ENCODE peak calls at places on chromosomes 7 and 10, in ten cellular contexts. One of them, this sample, is unnamed.

GRCh38 chr7:55019691-55020480 is 1.1 kb downstream of the EGFR start:
- DNase-seq in Karpas-422: no peak
- DNase-seq in small intestine: peak; percentile 47
- DNase-seq in GM23248: peak; percentile 61
- DNase-seq in hepatocyte: peak; percentile 59
- DNase-seq in brain microvascular endothelial cell: no peak
- DNase-seq in colonic mucosa: peak; percentile 54
- DNase-seq in vagina: no peak
- DNase-seq in suprapubic skin: no peak
- DNase-seq in ovary: peak; percentile 50
- DNase-seq in this sample: no peak

GRCh38 chr10:93160829-93161228 is 87.1 kb downstream of the CYP26A1 start:
- DNase-seq in hepatocyte: no peak
- DNase-seq in suprapubic skin: peak; percentile 77
- DNase-seq in small intestine: no peak
- DNase-seq in brain microvascular endothelial cell: peak; percentile 73
- DNase-seq in Karpas-422: no peak
- DNase-seq in colonic mucosa: no peak
- DNase-seq in GM23248: peak; percentile 99
- DNase-seq in ovary: no peak
- DNase-seq in vagina: no peak
- DNase-seq in this sample: peak; percentile 68

GRCh38 chr7:92963599-92963998 is 127.2 kb upstream of the CDK6 start:
- DNase-seq in hepatocyte: no peak
- DNase-seq in colonic mucosa: no peak
- DNase-seq in Karpas-422: no peak
- DNase-seq in ovary: no peak
- DNase-seq in small intestine: peak; percentile 29
- DNase-seq in GM23248: no peak
- DNase-seq in suprapubic skin: no peak
- DNase-seq in vagina: no peak
- DNase-seq in brain microvascular endothelial cell: no peak
- DNase-seq in this sample: no peak

GRCh38 chr10:63758080-63758479 is 236.9 kb downstream of the REEP3 start:
- DNase-seq in Karpas-422: no peak
- DNase-seq in hepatocyte: no peak
- DNase-seq in vagina: no peak
- DNase-seq in ovary: no peak
- DNase-seq in colonic mucosa: no peak
- DNase-seq in suprapubic skin: no peak
- DNase-seq in small intestine: no peak
- DNase-seq in brain microvascular endothelial cell: peak; percentile 88
- DNase-seq in GM23248: peak; percentile 25
- DNase-seq in this sample: no peak

GRCh38 chr7:104137971-104138370 is 69.8 kb downstream of the ORC5 start:
- DNase-seq in ovary: no peak
- DNase-seq in Karpas-422: no peak
- DNase-seq in colonic mucosa: no peak
- DNase-seq in brain microvascular endothelial cell: peak; percentile 60
- DNase-seq in GM23248: peak; percentile 62
- DNase-seq in suprapubic skin: no peak
- DNase-seq in hepatocyte: no peak
- DNase-seq in vagina: no peak
- DNase-seq in small intestine: no peak
- DNase-seq in this sample: no peak

GRCh38 chr7:140403878-140404564 is at the start of gene RAB19:
- DNase-seq in suprapubic skin: no peak
- DNase-seq in vagina: no peak
- DNase-seq in hepatocyte: peak; percentile 72
- DNase-seq in small intestine: peak; percentile 90
- DNase-seq in ovary: no peak
- DNase-seq in brain microvascular endothelial cell: no peak
- DNase-seq in Karpas-422: no peak
- DNase-seq in GM23248: no peak
- DNase-seq in colonic mucosa: peak; percentile 79
- DNase-seq in this sample: no peak

GRCh38 chr7:155550916-155551315 is 4.6 kb upstream of the CNPY1 start:
- DNase-seq in colonic mucosa: no peak
- DNase-seq in suprapubic skin: no peak
- DNase-seq in brain microvascular endothelial cell: no peak
- DNase-seq in GM23248: no peak
- DNase-seq in small intestine: no peak
- DNase-seq in hepatocyte: no peak
- DNase-seq in vagina: no peak
- DNase-seq in Karpas-422: no peak
- DNase-seq in ovary: no peak
- DNase-seq in this sample: no peak

GRCh38 chr7:257647-257992 is 32.4 kb upstream of the FOXL3 start:
- DNase-seq in vagina: no peak
- DNase-seq in brain microvascular endothelial cell: no peak
- DNase-seq in small intestine: no peak
- DNase-seq in ovary: no peak
- DNase-seq in Karpas-422: no peak
- DNase-seq in suprapubic skin: no peak
- DNase-seq in hepatocyte: no peak
- DNase-seq in colonic mucosa: no peak
- DNase-seq in GM23248: no peak
- DNase-seq in this sample: no peak

GRCh38 chr7:12570529-12571461 is at the start of gene SCIN:
- DNase-seq in suprapubic skin: no peak
- DNase-seq in colonic mucosa: peak; percentile 85
- DNase-seq in small intestine: peak; percentile 90
- DNase-seq in ovary: no peak
- DNase-seq in vagina: no peak
- DNase-seq in GM23248: peak; percentile 71
- DNase-seq in hepatocyte: peak; percentile 59
- DNase-seq in Karpas-422: no peak
- DNase-seq in brain microvascular endothelial cell: peak; percentile 25
- DNase-seq in this sample: peak; percentile 25

GRCh38 chr10:62050941-62051433 is 149.5 kb downstream of the ARID5B start:
- DNase-seq in hepatocyte: peak; percentile 67
- DNase-seq in colonic mucosa: no peak
- DNase-seq in vagina: no peak
- DNase-seq in ovary: peak; percentile 60
- DNase-seq in brain microvascular endothelial cell: peak; percentile 96
- DNase-seq in GM23248: peak; percentile 96
- DNase-seq in suprapubic skin: peak; percentile 88
- DNase-seq in Karpas-422: no peak
- DNase-seq in small intestine: no peak
- DNase-seq in this sample: no peak

GRCh38 chr10:51389415-51390342 is 309.7 kb downstream of the CSTF2T start:
- DNase-seq in colonic mucosa: peak; percentile 79
- DNase-seq in suprapubic skin: no peak
- DNase-seq in Karpas-422: peak; percentile 78
- DNase-seq in GM23248: peak; percentile 95
- DNase-seq in vagina: no peak
- DNase-seq in brain microvascular endothelial cell: peak; percentile 91
- DNase-seq in hepatocyte: peak; percentile 43
- DNase-seq in small intestine: peak; percentile 91
- DNase-seq in ovary: peak; percentile 50
- DNase-seq in this sample: no peak

GRCh38 chr7:105776068-105776790 is 100.2 kb downstream of the ATXN7L1 start:
- DNase-seq in colonic mucosa: peak; percentile 32
- DNase-seq in vagina: no peak
- DNase-seq in brain microvascular endothelial cell: peak; percentile 99
- DNase-seq in small intestine: no peak
- DNase-seq in Karpas-422: no peak
- DNase-seq in ovary: peak; percentile 84
- DNase-seq in GM23248: peak; percentile 100
- DNase-seq in suprapubic skin: no peak
- DNase-seq in hepatocyte: peak; percentile 54
- DNase-seq in this sample: peak; percentile 76

GRCh38 chr7:98288064-98288823 is 6.8 kb downstream of the BRI3 start:
- DNase-seq in hepatocyte: no peak
- DNase-seq in GM23248: peak; percentile 7
- DNase-seq in vagina: no peak
- DNase-seq in suprapubic skin: no peak
- DNase-seq in brain microvascular endothelial cell: no peak
- DNase-seq in colonic mucosa: no peak
- DNase-seq in Karpas-422: no peak
- DNase-seq in ovary: no peak
- DNase-seq in small intestine: no peak
- DNase-seq in this sample: no peak

GRCh38 chr10:52334595-52334994 is 20.5 kb downstream of the DKK1 start:
- DNase-seq in suprapubic skin: no peak
- DNase-seq in ovary: no peak
- DNase-seq in Karpas-422: no peak
- DNase-seq in small intestine: no peak
- DNase-seq in GM23248: peak; percentile 24
- DNase-seq in colonic mucosa: no peak
- DNase-seq in vagina: no peak
- DNase-seq in hepatocyte: no peak
- DNase-seq in brain microvascular endothelial cell: no peak
- DNase-seq in this sample: no peak

GRCh38 chr10:69652857-69653199 is 22.8 kb downstream of the FAM241B start:
- DNase-seq in vagina: no peak
- DNase-seq in colonic mucosa: no peak
- DNase-seq in brain microvascular endothelial cell: no peak
- DNase-seq in ovary: no peak
- DNase-seq in GM23248: no peak
- DNase-seq in small intestine: no peak
- DNase-seq in suprapubic skin: no peak
- DNase-seq in hepatocyte: no peak
- DNase-seq in Karpas-422: no peak
- DNase-seq in this sample: no peak

GRCh38 chr7:149743481-149743880 is 29.9 kb downstream of the ZNF467 start:
- DNase-seq in Karpas-422: no peak
- DNase-seq in hepatocyte: no peak
- DNase-seq in brain microvascular endothelial cell: no peak
- DNase-seq in small intestine: no peak
- DNase-seq in ovary: no peak
- DNase-seq in vagina: no peak
- DNase-seq in suprapubic skin: no peak
- DNase-seq in colonic mucosa: no peak
- DNase-seq in GM23248: no peak
- DNase-seq in this sample: no peak
- H3K27ac ChIP-seq in Karpas-422: no peak overlapping the region
- H3K27ac ChIP-seq in hepatocyte: no peak overlapping the region
- H3K27ac ChIP-seq in brain microvascular endothelial cell: no peak overlapping the region
- H3K27ac ChIP-seq in small intestine: no peak overlapping the region
- H3K27ac ChIP-seq in ovary: no peak overlapping the region
- H3K27ac ChIP-seq in vagina: no peak overlapping the region
- H3K27ac ChIP-seq in suprapubic skin: no peak overlapping the region
- H3K27ac ChIP-seq in colonic mucosa: no peak overlapping the region
- H3K27ac ChIP-seq in GM23248: no peak overlapping the region
- H3K27ac ChIP-seq in this sample: no peak overlapping the region

DNA sequence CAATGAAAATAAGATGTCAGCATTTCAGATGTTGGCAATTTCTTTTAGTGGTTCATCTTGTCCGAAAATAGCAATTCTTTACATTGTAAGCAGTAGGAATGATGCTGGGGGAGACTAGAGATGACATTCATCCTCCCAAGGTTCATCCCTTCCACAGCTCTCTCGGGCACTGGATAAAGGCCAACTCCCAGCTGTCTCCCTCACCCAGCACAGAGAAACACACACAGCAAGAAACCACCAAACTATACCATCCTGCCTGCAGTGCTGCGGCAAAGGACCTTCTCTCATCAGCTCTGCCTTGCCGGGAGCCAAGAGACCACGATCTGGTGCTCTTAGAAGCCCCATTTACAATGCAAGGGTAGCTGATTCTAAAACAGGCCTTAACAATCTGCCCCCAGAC is 5.0 kb downstream of the FGFR2 start:
- DNase-seq in vagina: no peak
- DNase-seq in small intestine: no peak
- DNase-seq in GM23248: no peak
- DNase-seq in hepatocyte: no peak
- DNase-seq in colonic mucosa: no peak
- DNase-seq in brain microvascular endothelial cell: no peak
- DNase-seq in Karpas-422: no peak
- DNase-seq in suprapubic skin: no peak
- DNase-seq in ovary: no peak
- DNase-seq in this sample: no peak
- H3K4me3 ChIP-seq in vagina: no peak overlapping the region
- H3K4me3 ChIP-seq in small intestine: no peak overlapping the region
- H3K4me3 ChIP-seq in GM23248: no peak overlapping the region
- H3K4me3 ChIP-seq in hepatocyte: no peak overlapping the region
- H3K4me3 ChIP-seq in colonic mucosa: no peak overlapping the region
- H3K4me3 ChIP-seq in brain microvascular endothelial cell: no peak overlapping the region
- H3K4me3 ChIP-seq in Karpas-422: no peak overlapping the region
- H3K4me3 ChIP-seq in suprapubic skin: peak overlapping the region; percentile 22
- H3K4me3 ChIP-seq in ovary: no peak overlapping the region
- H3K4me3 ChIP-seq in this sample: no peak overlapping the region

GRCh38 chr7:43701929-43702328 is 27.4 kb downstream of the COA1 start:
- DNase-seq in vagina: no peak
- DNase-seq in brain microvascular endothelial cell: no peak
- DNase-seq in suprapubic skin: no peak
- DNase-seq in GM23248: no peak
- DNase-seq in hepatocyte: no peak
- DNase-seq in Karpas-422: no peak
- DNase-seq in small intestine: no peak
- DNase-seq in colonic mucosa: no peak
- DNase-seq in ovary: no peak
- DNase-seq in this sample: no peak

GRCh38 chr7:43701502-43701859 is 27.8 kb downstream of the COA1 start:
- DNase-seq in suprapubic skin: no peak
- DNase-seq in colonic mucosa: no peak
- DNase-seq in ovary: no peak
- DNase-seq in small intestine: no peak
- DNase-seq in GM23248: peak; percentile 45
- DNase-seq in brain microvascular endothelial cell: no peak
- DNase-seq in Karpas-422: no peak
- DNase-seq in hepatocyte: no peak
- DNase-seq in vagina: no peak
- DNase-seq in this sample: no peak

GRCh38 chr7:43702974-43703373 is 26.3 kb downstream of the COA1 start:
- DNase-seq in colonic mucosa: no peak
- DNase-seq in suprapubic skin: no peak
- DNase-seq in hepatocyte: no peak
- DNase-seq in GM23248: no peak
- DNase-seq in Karpas-422: no peak
- DNase-seq in small intestine: no peak
- DNase-seq in vagina: no peak
- DNase-seq in ovary: no peak
- DNase-seq in brain microvascular endothelial cell: no peak
- DNase-seq in this sample: no peak

GRCh38 chr7:43700646-43701501 is 28.4 kb downstream of the COA1 start:
- DNase-seq in ovary: no peak
- DNase-seq in Karpas-422: no peak
- DNase-seq in hepatocyte: no peak
- DNase-seq in vagina: no peak
- DNase-seq in suprapubic skin: no peak
- DNase-seq in brain microvascular endothelial cell: no peak
- DNase-seq in colonic mucosa: no peak
- DNase-seq in GM23248: peak; percentile 53
- DNase-seq in small intestine: no peak
- DNase-seq in this sample: no peak

GRCh38 chr7:43703573-43703972 is 25.8 kb downstream of the COA1 start:
- DNase-seq in vagina: no peak
- DNase-seq in GM23248: no peak
- DNase-seq in ovary: no peak
- DNase-seq in hepatocyte: no peak
- DNase-seq in suprapubic skin: no peak
- DNase-seq in brain microvascular endothelial cell: no peak
- DNase-seq in Karpas-422: no peak
- DNase-seq in small intestine: no peak
- DNase-seq in colonic mucosa: no peak
- DNase-seq in this sample: no peak
- H3K27ac ChIP-seq in vagina: no peak overlapping the region
- H3K27ac ChIP-seq in GM23248: no peak overlapping the region
- H3K27ac ChIP-seq in ovary: no peak overlapping the region
- H3K27ac ChIP-seq in hepatocyte: no peak overlapping the region
- H3K27ac ChIP-seq in suprapubic skin: no peak overlapping the region
- H3K27ac ChIP-seq in brain microvascular endothelial cell: no peak overlapping the region
- H3K27ac ChIP-seq in Karpas-422: no peak overlapping the region
- H3K27ac ChIP-seq in small intestine: no peak overlapping the region
- H3K27ac ChIP-seq in colonic mucosa: no peak overlapping the region
- H3K27ac ChIP-seq in this sample: no peak overlapping the region

GRCh38 chr10:113563306-113564088 is 10.6 kb downstream of the HABP2 start:
- DNase-seq in small intestine: peak; percentile 73
- DNase-seq in vagina: no peak
- DNase-seq in ovary: peak; percentile 76
- DNase-seq in GM23248: peak; percentile 85
- DNase-seq in Karpas-422: peak; percentile 90
- DNase-seq in brain microvascular endothelial cell: peak; percentile 48
- DNase-seq in hepatocyte: peak; percentile 89
- DNase-seq in suprapubic skin: peak; percentile 79
- DNase-seq in colonic mucosa: peak; percentile 84
- DNase-seq in this sample: peak; percentile 58
- H3K4me3 ChIP-seq in small intestine: no peak overlapping the region
- H3K4me3 ChIP-seq in vagina: peak overlapping the region; percentile 24
- H3K4me3 ChIP-seq in ovary: peak overlapping the region; percentile 35
- H3K4me3 ChIP-seq in GM23248: peak overlapping the region; percentile 64
- H3K4me3 ChIP-seq in Karpas-422: no peak overlapping the region
- H3K4me3 ChIP-seq in brain microvascular endothelial cell: peak overlapping the region; percentile 42
- H3K4me3 ChIP-seq in hepatocyte: no peak overlapping the region
- H3K4me3 ChIP-seq in suprapubic skin: peak overlapping the region; percentile 43
- H3K4me3 ChIP-seq in colonic mucosa: peak overlapping the region; percentile 38
- H3K4me3 ChIP-seq in this sample: peak overlapping the region; percentile 45

This sample was measured in tibial nerve.